ENCODE peak calls at places on chromosomes 7 and 10, in seven cellular contexts. X is colonic mucosa; M is activated effector memory CD4-positive, alpha-beta T cell treated with anti-CD3 and anti-CD28 coated beads, Interleukin-2, amount 50 U/mL, for 16 hours; O is iris pigment epithelial cell; Q is GM12891; C is ELF-1; I is D721Med. Z is an unnamed sample.
A peak's percentile ranks its signal among the peaks of the same experiment; 100 is the strongest.

GRCh38 chr10:126839094-126839761 is 66.0 kb upstream of the DOCK1 start:
- DNase-seq in M (no peak), X (peak; percentile 74), C (no peak), Q (no peak), I (no peak), O (no peak), Z (no peak)

GRCh38 chr10:15155978-15156377 is 12.5 kb downstream of the NMT2 start:
- DNase-seq in C (no peak), I (no peak), M (no peak), X (no peak), Q (no peak), O (no peak), Z (no peak)

GRCh38 chr10:97701438-97702064 is 12.0 kb upstream of the MARVELD1 start:
- DNase-seq in C (peak; percentile 79), Q (peak; percentile 68), O (peak; percentile 72), I (peak; percentile 82), M (peak; percentile 68), X (peak; percentile 72), Z (peak; percentile 65)

GRCh38 chr10:112082134-112082533 is 101.4 kb downstream of the GPAM start:
- DNase-seq in M (no peak), I (no peak), X (peak; percentile 17), O (no peak), C (peak; percentile 14), Q (no peak), Z (no peak)

GRCh38 chr7:96887426-96887825 is 117.9 kb upstream of the DLX6 start:
- DNase-seq in O (no peak), Q (no peak), C (no peak), M (no peak), I (no peak), X (no peak), Z (no peak)

GRCh38 chr7:159116581-159117339 is 27.9 kb downstream of the VIPR2 start:
- DNase-seq in I (no peak), X (no peak), Q (no peak), M (peak; percentile 21), C (no peak), O (no peak), Z (no peak)

GRCh38 chr10:121096617-121097431 is 245.7 kb downstream of the WDR11 start:
- DNase-seq in Q (no peak), O (peak; percentile 38), C (peak; percentile 94), X (no peak), I (no peak), M (no peak), Z (no peak)

GRCh38 chr7:40604601-40605438 is 470.0 kb downstream of the SUGCT start:
- DNase-seq in C (peak; percentile 76), M (no peak), X (peak; percentile 38), I (no peak), O (peak; percentile 63), Q (no peak), Z (peak; percentile 9)

GRCh38 chr10:3527144-3527543 is 257.9 kb downstream of the KLF6 start:
- DNase-seq in C (no peak), X (no peak), M (no peak), O (peak; percentile 76), Q (no peak), I (no peak), Z (no peak)

GRCh38 chr10:79180619-79181221 is 112.0 kb downstream of the ZMIZ1 start:
- DNase-seq in Q (no peak), X (no peak), I (no peak), M (no peak), C (no peak), O (no peak), Z (no peak)

GRCh38 chr10:133618851-133619250 is 7.7 kb downstream of the FRG2B start:
- DNase-seq in I (no peak), X (no peak), M (no peak), C (no peak), Q (no peak), O (no peak), Z (no peak)

GRCh38 chr10:101655581-101655980 is 39.4 kb downstream of the FBXW4 start:
- DNase-seq in X (no peak), C (no peak), Q (no peak), M (no peak), I (no peak), O (no peak), Z (no peak)

GRCh38 chr7:39908141-39908540 is 41.9 kb upstream of the CDK13 start:
- DNase-seq in X (no peak), M (no peak), Q (no peak), C (no peak), O (no peak), I (no peak), Z (no peak)

GRCh38 chr7:137835486-137836112 is 11.2 kb downstream of the DGKI start:
- DNase-seq in Q (no peak), C (no peak), X (no peak), I (no peak), M (no peak), O (no peak), Z (no peak)

GRCh38 chr10:74949843-74950765 is 123.7 kb downstream of the KAT6B start:
- DNase-seq in C (no peak), X (no peak), Q (no peak), M (no peak), I (no peak), O (peak; percentile 49), Z (no peak)

GRCh38 chr7:104272767-104273384 is 55.5 kb upstream of the LHFPL3 start:
- DNase-seq in Q (no peak), C (no peak), O (peak; percentile 62), X (peak; percentile 20), I (no peak), M (no peak), Z (peak; percentile 5)

GRCh38 chr10:44921506-44921905 is 10.4 kb downstream of the TMEM72 start:
- DNase-seq in I (no peak), X (no peak), C (no peak), Q (no peak), M (no peak), O (no peak), Z (no peak)

GRCh38 chr10:33901166-33901565 is 566.7 kb upstream of the NRP1 start:
- DNase-seq in X (no peak), C (no peak), Q (no peak), O (peak; percentile 86), I (no peak), M (no peak), Z (no peak)